ENCODE peak calls at places on chromosomes 6 and 20, in five cellular contexts. M is midbrain, Q is DMS79, X is EH, D is nephron progenitor cell. V is an unnamed sample.

GRCh38 chr20:64083380-64084208 is 604 bp downstream of the LKAAEAR1 start:
- DNase-seq in M (peak), Q (peak), X (peak), D (peak), V (peak)

GRCh38 chr6:1296079-1296478 is 15.8 kb upstream of the FOXQ1 start:
- DNase-seq in M (no peak), Q (no peak), X (no peak), D (no peak), V (no peak)

GRCh38 chr20:9574182-9574581 is 59.8 kb downstream of the LAMP5 start:
- DNase-seq in M (no peak), Q (no peak), X (no peak), D (peak), V (no peak)

GRCh38 chr6:32203435-32204267 is 11.2 kb upstream of the GPSM3 start:
- DNase-seq in M (no peak), Q (peak), X (no peak), D (no peak), V (no peak)

GRCh38 chr20:36629719-36630340 is 16.2 kb downstream of the SLA2 start:
- DNase-seq in M (no peak), Q (no peak), X (peak), D (no peak), V (no peak)

GRCh38 chr6:169671563-169671962 is 30.3 kb downstream of the WDR27 start:
- DNase-seq in M (no peak), Q (no peak), X (no peak), D (no peak), V (no peak)

GRCh38 chr6:136439514-136440186 is 110.6 kb downstream of the MAP7 start:
- DNase-seq in M (no peak), Q (no peak), X (no peak), D (no peak), V (no peak)

GRCh38 chr6:144574796-144575195 is 289.7 kb downstream of the UTRN start:
- DNase-seq in M (no peak), Q (no peak), X (no peak), D (no peak), V (peak)

GRCh38 chr6:47709160-47709559 is 10.8 kb downstream of the ADGRF4 start:
- DNase-seq in M (no peak), Q (no peak), X (no peak), D (no peak), V (no peak)

GRCh38 chr20:48352628-48353027 is 475.2 kb downstream of the PREX1 start:
- DNase-seq in M (no peak), Q (no peak), X (no peak), D (no peak), V (no peak)

GRCh38 chr20:13338999-13339411 is 117.9 kb downstream of the ISM1 start:
- DNase-seq in M (no peak), Q (no peak), X (no peak), D (no peak), V (no peak)

GRCh38 chr6:56932891-56933473 is 21.9 kb upstream of the BEND6 start:
- DNase-seq in M (peak), Q (no peak), X (no peak), D (no peak), V (no peak)

GRCh38 chr6:40358473-40359460 is 228.4 kb downstream of the LRFN2 start:
- DNase-seq in M (no peak), Q (no peak), X (no peak), D (no peak), V (no peak)

GRCh38 chr6:30394139-30394538 is 49.2 kb downstream of the RPP21 start:
- DNase-seq in M (no peak), Q (no peak), X (no peak), D (no peak), V (no peak)

GRCh38 chr6:114718716-114719270 is 376.0 kb upstream of the HS3ST5 start:
- DNase-seq in M (no peak), Q (no peak), X (no peak), D (no peak), V (no peak)

GRCh38 chr6:149831380-149831820 is 32.8 kb downstream of the LRP11 start:
- DNase-seq in M (peak), Q (no peak), X (no peak), D (no peak), V (no peak)

GRCh38 chr6:41937881-41938574 is 3.6 kb downstream of the CCND3 start:
- DNase-seq in M (no peak), Q (no peak), X (no peak), D (no peak), V (no peak)

GRCh38 chr6:40782355-40782754 is 195.2 kb upstream of the LRFN2 start:
- DNase-seq in M (no peak), Q (no peak), X (no peak), D (no peak), V (no peak)

GRCh38 chr20:17643531-17644188 is 38.4 kb downstream of the RRBP1 start:
- DNase-seq in M (no peak), Q (peak), X (no peak), D (no peak), V (no peak)

GRCh38 chr6:77812304-77812703 is 159.5 kb downstream of the MEI4 start:
- DNase-seq in M (no peak), Q (no peak), X (no peak), D (no peak), V (no peak)

GRCh38 chr20:37920270-37920669 is 17.3 kb downstream of the VSTM2L start:
- DNase-seq in M (no peak), Q (no peak), X (no peak), D (no peak), V (no peak)

GRCh38 chr20:33043731-33044181 is 9.9 kb upstream of the BPIFB3 start:
- DNase-seq in M (no peak), Q (no peak), X (no peak), D (no peak), V (no peak)

GRCh38 chr6:7165736-7166296 is 58.1 kb downstream of the RREB1 start:
- DNase-seq in M (no peak), Q (no peak), X (no peak), D (no peak), V (no peak)

GRCh38 chr6:33213989-33214335 is 5.7 kb downstream of the RING1 start:
- DNase-seq in M (no peak), Q (no peak), X (no peak), D (no peak), V (no peak)

GRCh38 chr20:20083796-20084195 is 31.5 kb downstream of the CFAP61 start:
- DNase-seq in M (peak), Q (peak), X (peak), D (no peak), V (peak)

GRCh38 chr6:15017251-15017650 is 228.6 kb upstream of the JARID2 start:
- DNase-seq in M (no peak), Q (no peak), X (peak), D (peak), V (peak)

GRCh38 chr6:23522751-23523527 is 603.1 kb upstream of the NRSN1 start:
- DNase-seq in M (no peak), Q (no peak), X (no peak), D (no peak), V (no peak)

GRCh38 chr20:47785321-47785899 is at the start of gene SULF2:
- DNase-seq in M (no peak), Q (no peak), X (peak), D (peak), V (no peak)